ENCODE peak calls at places on chromosome 20, in six cellular contexts. B is neural progenitor cell, V is neuronal stem cell, I is SK-N-SH, O is H9, F is ovary. D is an unnamed sample.

GRCh38 chr20:52945862-52946522 is 26.2 kb upstream of the TSHZ2 start:
- DNase-seq in I (no peak), B (no peak), V (no peak), O (no peak), F (no peak), D (no peak)

GRCh38 chr20:53611449-53611894 is 17.8 kb upstream of the ZNF217 start:
- DNase-seq in I (peak; percentile 42), F (peak; percentile 50), O (no peak), V (no peak), B (peak; percentile 24), D (no peak)

GRCh38 chr20:32718749-32719348 is 24.4 kb downstream of the COMMD7 start:
- DNase-seq in O (no peak), B (no peak), V (no peak), I (no peak), F (no peak), D (no peak)

GRCh38 chr20:50728486-50728980 is 2.8 kb upstream of the PARD6B start:
- DNase-seq in B (no peak), F (no peak), V (no peak), I (no peak), O (no peak), D (no peak)

GRCh38 chr20:48153523-48153922 is 368.2 kb upstream of the SULF2 start:
- DNase-seq in B (peak; percentile 68), I (no peak), O (peak; percentile 38), F (no peak), V (no peak), D (no peak)

GRCh38 chr20:16759161-16759523 is 11.0 kb downstream of the OTOR start:
- DNase-seq in B (no peak), V (no peak), I (no peak), F (no peak), O (no peak), D (no peak)

GRCh38 chr20:36315545-36316351 is 9.6 kb downstream of the DLGAP4 start:
- DNase-seq in V (no peak), B (no peak), O (peak; percentile 24), I (peak; percentile 70), F (no peak), D (no peak)

GRCh38 chr20:34538671-34539123 is 19.8 kb upstream of the MAP1LC3A start:
- DNase-seq in B (peak; percentile 62), V (no peak), O (peak; percentile 64), I (peak; percentile 77), F (peak; percentile 48), D (no peak)

GRCh38 chr20:52230406-52230805 is 38.8 kb upstream of the ZFP64 start:
- DNase-seq in I (no peak), V (no peak), F (no peak), B (no peak), O (no peak), D (no peak)

GRCh38 chr20:46563170-46563847 is 12.9 kb upstream of the OCSTAMP start:
- DNase-seq in O (peak; percentile 74), F (no peak), V (no peak), B (peak; percentile 41), I (no peak), D (no peak)

GRCh38 chr20:14449323-14449722 is 111.9 kb upstream of the FLRT3 start:
- DNase-seq in B (no peak), O (no peak), I (no peak), V (no peak), F (no peak), D (no peak)

GRCh38 chr20:45867811-45868176 is 10.4 kb downstream of the ZSWIM3 start:
- DNase-seq in F (no peak), V (no peak), I (no peak), O (no peak), B (no peak), D (no peak)

GRCh38 chr20:19661717-19662637 is 96.1 kb upstream of the RIN2 start:
- DNase-seq in O (peak; percentile 61), I (peak; percentile 65), B (peak; percentile 70), V (peak; percentile 65), F (peak; percentile 80), D (peak; percentile 52)

GRCh38 chr20:58327211-58327610 is 17.7 kb downstream of the RAB22A start:
- DNase-seq in B (no peak), I (no peak), O (no peak), V (no peak), F (no peak), D (no peak)

GRCh38 chr20:5328228-5328627 is 11.5 kb upstream of the PROKR2 start:
- DNase-seq in I (no peak), O (no peak), B (no peak), F (no peak), V (no peak), D (no peak)

GRCh38 chr20:53034899-53035298 is 62.7 kb downstream of the TSHZ2 start:
- DNase-seq in I (no peak), F (no peak), V (no peak), O (no peak), B (peak; percentile 11), D (no peak)

GRCh38 chr20:13425401-13425800 is 204.3 kb downstream of the ISM1 start:
- DNase-seq in F (no peak), I (no peak), O (no peak), V (no peak), B (no peak), D (no peak)

GRCh38 chr20:9507544-9508239 is 6.7 kb upstream of the LAMP5 start:
- DNase-seq in B (no peak), I (peak; percentile 12), V (no peak), F (no peak), O (peak; percentile 49), D (no peak)

GRCh38 chr20:63326314-63327228 is 33.6 kb downstream of the COL20A1 start:
- DNase-seq in B (no peak), V (no peak), O (no peak), F (no peak), I (no peak), D (no peak)

GRCh38 chr20:10747019-10747418 is 73.2 kb upstream of the JAG1 start:
- DNase-seq in F (no peak), B (peak; percentile 48), I (no peak), V (peak; percentile 27), O (no peak), D (no peak)

GRCh38 chr20:1322511-1323245 is 6.3 kb downstream of the SDCBP2 start:
- DNase-seq in O (no peak), I (no peak), V (no peak), B (no peak), F (peak; percentile 77), D (no peak)

GRCh38 chr20:6178537-6178936 is 55.7 kb upstream of the FERMT1 start:
- DNase-seq in O (no peak), I (peak; percentile 28), B (peak; percentile 44), F (no peak), V (peak; percentile 24), D (peak; percentile 25)

GRCh38 chr20:57824909-57825308 is 115.1 kb upstream of the PMEPA1 start:
- DNase-seq in B (no peak), V (no peak), O (no peak), I (no peak), F (no peak), D (no peak)

GRCh38 chr20:46194409-46194808 is 76.3 kb downstream of the CD40 start:
- DNase-seq in O (no peak), I (no peak), F (no peak), B (no peak), V (no peak), D (no peak)

GRCh38 chr20:35294293-35294685 is 2.1 kb upstream of the FAM83C start:
- DNase-seq in F (no peak), O (no peak), B (no peak), I (no peak), V (no peak), D (no peak)

GRCh38 chr20:57698191-57698866 is 11.5 kb downstream of the PMEPA1 start:
- DNase-seq in V (no peak), O (no peak), F (no peak), I (peak; percentile 57), B (no peak), D (no peak)

GRCh38 chr20:24566656-24567055 is 97.2 kb downstream of the SYNDIG1 start:
- DNase-seq in O (no peak), V (no peak), I (no peak), F (no peak), B (no peak), D (no peak)

GRCh38 chr20:24559114-24559513 is 89.7 kb downstream of the SYNDIG1 start:
- DNase-seq in B (no peak), V (no peak), I (no peak), F (no peak), O (no peak), D (no peak)

GRCh38 chr20:24565952-24566351 is 96.5 kb downstream of the SYNDIG1 start:
- DNase-seq in I (no peak), V (no peak), O (no peak), F (no peak), B (no peak), D (no peak)

GRCh38 chr20:24560571-24561485 is 91.4 kb downstream of the SYNDIG1 start:
- DNase-seq in B (no peak), O (no peak), I (no peak), V (no peak), F (no peak), D (no peak)
- H3K9me3 ChIP-seq in B (no peaks in the 10 kb centered on the region), O (peaks cover 9% of the 10 kb centered on the region), I (no peaks in the 10 kb centered on the region), V (peaks cover 4% of the 10 kb centered on the region), F (no peaks in the 10 kb centered on the region), D (no peaks in the 10 kb centered on the region)

GRCh38 chr20:12067686-12068085 is 150.0 kb downstream of the BTBD3 start:
- DNase-seq in F (no peak), O (no peak), B (no peak), V (no peak), I (no peak), D (no peak)

GRCh38 chr20:12069181-12069580 is 151.5 kb downstream of the BTBD3 start:
- DNase-seq in O (no peak), F (no peak), V (no peak), B (no peak), I (no peak), D (no peak)

GRCh38 chr20:12072945-12073245 is 155.2 kb downstream of the BTBD3 start:
- DNase-seq in O (no peak), F (no peak), V (no peak), I (no peak), B (no peak), D (no peak)

GRCh38 chr20:12068146-12068545 is 150.5 kb downstream of the BTBD3 start:
- DNase-seq in V (peak; percentile 23), I (no peak), B (peak; percentile 42), F (no peak), O (no peak), D (no peak)

GRCh38 chr20:12072221-12072944 is 154.7 kb downstream of the BTBD3 start:
- DNase-seq in B (no peak), I (no peak), V (no peak), O (no peak), F (no peak), D (no peak)
- H3K4me1 ChIP-seq in B (peaks cover 16% of the 10 kb centered on the region), I (no peaks in the 10 kb centered on the region), V (peaks cover 6% of the 10 kb centered on the region), O (peaks cover 5% of the 10 kb centered on the region), F (no peaks in the 10 kb centered on the region), D (no peaks in the 10 kb centered on the region)

DNA sequence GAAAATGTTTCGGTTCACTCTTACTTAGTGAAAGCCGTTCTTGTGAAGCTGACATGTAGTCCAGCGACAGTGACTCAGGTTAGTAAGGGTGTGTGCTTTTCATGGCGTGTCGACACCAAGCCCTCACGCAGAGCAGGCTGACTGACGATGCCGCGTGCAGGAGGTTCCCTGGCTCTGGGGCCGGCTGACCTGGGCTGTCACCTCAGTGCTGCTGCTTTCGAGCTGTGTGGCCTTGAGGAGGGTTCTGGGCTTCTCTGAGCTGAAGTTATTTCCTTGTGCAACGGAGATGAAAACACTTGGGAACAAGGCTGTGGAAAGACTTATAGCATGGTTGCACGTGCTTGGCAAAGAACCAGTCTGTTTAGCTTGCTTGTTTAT is 59.2 kb downstream of the PHACTR3 start:
- DNase-seq in F (no peak), I (no peak), B (no peak), O (no peak), V (no peak), D (no peak)
- H3K9me3 ChIP-seq in F (no peaks in the 10 kb centered on the region), I (no peaks in the 10 kb centered on the region), B (peaks cover 1% of the 10 kb centered on the region), O (peaks cover 23% of the 10 kb centered on the region), V (peaks cover 29% of the 10 kb centered on the region), D (peaks cover 34% of the 10 kb centered on the region)

GRCh38 chr20:38129248-38129865 is 35.7 kb downstream of the TGM2 start:
- DNase-seq in I (no peak), O (no peak), B (no peak), F (peak; percentile 10), V (no peak), D (no peak)
- H3K4me1 ChIP-seq in I (peaks cover 48% of the 10 kb centered on the region), O (no peaks in the 10 kb centered on the region), B (no peaks in the 10 kb centered on the region), F (peaks cover 17% of the 10 kb centered on the region), V (peaks cover 1% of the 10 kb centered on the region), D (no peaks in the 10 kb centered on the region)